ENCODE peak calls at places on chromosomes 13 and 19, in four cellular contexts. T, P, J and L are unnamed samples.

GRCh38 chr13:75675421-75675820 is 39.3 kb downstream of the LMO7 start:
- DNase-seq in T (no peak), J (no peak), P (no peak), L (no peak)

GRCh38 chr13:20370815-20371421 is 138.8 kb upstream of the GJB6 start:
- DNase-seq in J (no peak), T (no peak), P (no peak), L (no peak)

GRCh38 chr19:21463449-21464105 is 41.8 kb upstream of the ZNF429 start:
- DNase-seq in P (peak), T (no peak), J (peak), L (peak)

GRCh38 chr19:2604747-2605329 is 97.7 kb downstream of the GNG7 start:
- DNase-seq in P (no peak), J (no peak), T (no peak), L (no peak)

GRCh38 chr19:10260141-10260584 is 8.1 kb downstream of the MRPL4 start:
- DNase-seq in T (no peak), P (no peak), J (no peak), L (no peak)

GRCh38 chr13:39455534-39456175 is 147.3 kb downstream of the LHFPL6 start:
- DNase-seq in P (no peak), T (no peak), J (peak), L (no peak)

GRCh38 chr13:114004416-114005205 is 30.7 kb upstream of the C13orf46 start:
- DNase-seq in P (peak), T (no peak), J (peak), L (no peak)

GRCh38 chr19:13370948-13371347 is 135.3 kb downstream of the CACNA1A start:
- DNase-seq in T (no peak), P (no peak), J (no peak), L (no peak)

GRCh38 chr13:94329277-94329676 is 150.2 kb downstream of the DCT start:
- DNase-seq in P (no peak), T (no peak), J (peak), L (no peak)

GRCh38 chr13:114065926-114066774 is 66.3 kb downstream of the RASA3 start:
- DNase-seq in J (no peak), P (no peak), T (no peak), L (no peak)

GRCh38 chr19:29263305-29264080 is 50.5 kb upstream of the UQCRFS1 start:
- DNase-seq in P (peak), T (no peak), J (peak), L (peak)

GRCh38 chr13:100139822-100140221 is 50.9 kb downstream of the PCCA start:
- DNase-seq in P (no peak), J (no peak), T (no peak), L (no peak)

GRCh38 chr19:2118438-2118837 is 21.7 kb downstream of the IZUMO4 start:
- DNase-seq in J (no peak), P (no peak), T (no peak), L (no peak)

GRCh38 chr13:99062593-99062992 is 84.7 kb upstream of the DOCK9 start:
- DNase-seq in J (peak), P (no peak), T (no peak), L (no peak)

GRCh38 chr13:42650470-42650869 is 76.5 kb downstream of the TNFSF11 start:
- DNase-seq in J (no peak), T (no peak), P (no peak), L (no peak)

GRCh38 chr13:114151565-114152284 is 19.3 kb upstream of the RASA3 start:
- DNase-seq in T (no peak), P (no peak), J (peak), L (peak)

GRCh38 chr13:23619073-23619855 is 49.1 kb downstream of the TNFRSF19 start:
- DNase-seq in T (no peak), P (no peak), J (no peak), L (no peak)

GRCh38 chr19:6773323-6773931 is 919 bp downstream of the VAV1 start:
- DNase-seq in P (no peak), T (no peak), J (no peak), L (no peak)

GRCh38 chr13:30466841-30467252 is 1.1 kb upstream of the HMGB1 start:
- DNase-seq in P (no peak), T (no peak), J (no peak), L (no peak)

GRCh38 chr13:61900033-61900432 is 484.4 kb upstream of the PCDH20 start:
- DNase-seq in P (no peak), T (no peak), J (no peak), L (no peak)

GRCh38 chr19:51131780-51132680 is 7.3 kb downstream of the SIGLEC9 start:
- DNase-seq in P (no peak), J (peak), T (no peak), L (no peak)

GRCh38 chr13:66657165-66657895 is 572.8 kb downstream of the PCDH9 start:
- DNase-seq in T (peak), P (peak), J (peak), L (no peak)

GRCh38 chr19:37943480-37943879 is 36.5 kb downstream of the SIPA1L3 start:
- DNase-seq in J (no peak), P (no peak), T (peak), L (no peak)

GRCh38 chr19:55368701-55369563 is 1.3 kb downstream of the IL11 start:
- DNase-seq in J (peak), T (no peak), P (no peak), L (no peak)

GRCh38 chr19:50639121-50640112 is at the start of gene SYT3:
- DNase-seq in T (no peak), P (peak), J (peak), L (peak)

GRCh38 chr19:4733755-4734345 is 10.2 kb upstream of the DPP9 start:
- DNase-seq in T (no peak), P (no peak), J (no peak), L (no peak)

GRCh38 chr19:50640368-50640767 is 687 bp upstream of the SYT3 start:
- DNase-seq in T (no peak), J (no peak), P (no peak), L (no peak)

GRCh38 chr13:20799726-20800416 is 26.1 kb upstream of the EEF1AKMT1 start:
- DNase-seq in P (no peak), T (no peak), J (peak), L (no peak)

GRCh38 chr19:44542671-44543070 is 13.2 kb upstream of the CEACAM20 start:
- DNase-seq in T (no peak), P (no peak), J (no peak), L (no peak)

GRCh38 chr13:109385161-109385560 is 401.2 kb downstream of the IRS2 start:
- DNase-seq in J (peak), T (no peak), P (no peak), L (no peak)